ENCODE peak calls at places on chromosomes 4 and X, in four cellular contexts. H is HCT116, M is IMR-90, P is H9. Y is an unnamed sample.

GRCh38 chr4:186712690-186713089 is 11.0 kb downstream of the FAT1 start:
- DNase-seq in H (no peak), M (no peak), P (no peak), Y (no peak)

GRCh38 chrX:72131317-72132294 is at the start of gene RTL5:
- DNase-seq in H (peak; percentile 63), M (peak; percentile 85), P (peak; percentile 72), Y (peak; percentile 81)

GRCh38 chrX:69109706-69110635 is 55.3 kb downstream of the PJA1 start:
- DNase-seq in H (peak; percentile 28), M (peak; percentile 73), P (peak; percentile 33), Y (peak; percentile 41)

GRCh38 chr4:138186264-138186663 is 55.9 kb downstream of the SLC7A11 start:
- DNase-seq in H (no peak), M (no peak), P (no peak), Y (no peak)

GRCh38 chr4:85707591-85707990 is 232.6 kb downstream of the ARHGAP24 start:
- DNase-seq in H (no peak), M (no peak), P (no peak), Y (no peak)

GRCh38 chrX:24298191-24298590 is 15.7 kb downstream of the SUPT20HL2 start:
- DNase-seq in H (no peak), M (peak; percentile 4), P (peak; percentile 45), Y (peak; percentile 6)

GRCh38 chr4:13176603-13177190 is 307.4 kb downstream of the RAB28 start:
- DNase-seq in H (no peak), M (no peak), P (no peak), Y (no peak)

GRCh38 chr4:39305902-39306677 is 60.1 kb downstream of the RFC1 start:
- DNase-seq in H (no peak), M (no peak), P (no peak), Y (peak; percentile 22)

GRCh38 chr4:177108708-177109107 is 201.0 kb upstream of the NEIL3 start:
- DNase-seq in H (no peak), M (peak; percentile 68), P (no peak), Y (peak; percentile 17)

GRCh38 chr4:40749717-40750460 is at the start of gene NSUN7:
- DNase-seq in H (no peak), M (no peak), P (peak; percentile 96), Y (peak; percentile 46)

GRCh38 chr4:159003420-159004253 is 99.2 kb upstream of the RAPGEF2 start:
- DNase-seq in H (no peak), M (peak; percentile 44), P (no peak), Y (peak; percentile 62)

GRCh38 chrX:68761086-68761485 is 67.7 kb upstream of the EFNB1 start:
- DNase-seq in H (no peak), M (no peak), P (peak; percentile 1), Y (no peak)

GRCh38 chrX:136879001-136879667 is 1.4 kb downstream of the RBMX start:
- DNase-seq in H (no peak), M (no peak), P (no peak), Y (no peak)

GRCh38 chrX:139518475-139518874 is 12.1 kb upstream of the F9 start:
- DNase-seq in H (no peak), M (no peak), P (no peak), Y (no peak)
- H2AFZ ChIP-seq in H (no peak overlapping the region), M (no peak overlapping the region), P (no peak overlapping the region), Y (no peak overlapping the region)

GRCh38 chr4:119087121-119087520 is 48.5 kb upstream of the MYOZ2 start:
- DNase-seq in H (no peak), M (no peak), P (no peak), Y (no peak)
- TF ChIP-seq CTCF in H (peak; percentile 38), M (peak; percentile 25), P (no peak), Y (peak; percentile 4)

GRCh38 chrX:19867938-19868337 is 19.5 kb downstream of the SH3KBP1 start:
- DNase-seq in H (no peak), M (no peak), P (no peak), Y (no peak)
- H3K9ac ChIP-seq in H (no peak overlapping the region), M (no peak overlapping the region), P (no peak overlapping the region), Y (no peak overlapping the region)

DNA sequence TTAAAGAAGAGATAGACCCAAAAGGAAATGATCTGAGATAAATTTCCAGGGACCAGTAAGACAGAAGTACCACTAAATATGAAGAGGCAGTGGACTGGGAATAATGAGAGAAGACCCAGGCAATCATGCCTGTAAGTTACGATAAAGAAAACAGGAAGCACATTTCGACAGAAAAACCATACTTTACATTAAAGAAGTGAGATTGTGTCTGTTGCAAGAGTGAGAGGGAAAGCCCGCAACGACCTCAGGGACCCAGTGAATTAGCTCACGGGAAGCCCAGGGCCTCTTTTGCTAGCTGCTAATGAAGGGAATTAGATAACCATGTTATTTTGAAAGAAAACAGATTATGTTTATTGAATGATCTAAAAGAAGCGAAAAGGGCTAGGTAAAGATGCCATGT is 28.9 kb upstream of the ACSL1 start:
- DNase-seq in H (no peak), M (no peak), P (no peak), Y (no peak)
- H2AFZ ChIP-seq in H (no peak overlapping the region), M (no peak overlapping the region), P (no peak overlapping the region), Y (no peak overlapping the region)

GRCh38 chrX:76127341-76127740 is 45.5 kb upstream of the PBDC1 start:
- DNase-seq in H (no peak), M (no peak), P (no peak), Y (no peak)
- TF ChIP-seq CTCF in H (no peak), M (no peak), P (peak; percentile 27), Y (no peak)

GRCh38 chr4:53477666-53478065 is 100.2 kb downstream of the FIP1L1 start:
- DNase-seq in H (no peak), M (peak; percentile 28), P (no peak), Y (no peak)
- H3K9ac ChIP-seq in H (no peak overlapping the region), M (peak overlapping the region; percentile 27), P (no peak overlapping the region), Y (no peak overlapping the region)

GRCh38 chrX:40108959-40109287 is 11.2 kb upstream of the BCOR start:
- DNase-seq in H (no peak), M (peak; percentile 76), P (peak; percentile 63), Y (peak; percentile 63)

GRCh38 chrX:40107291-40108083 is 9.7 kb upstream of the BCOR start:
- DNase-seq in H (peak; percentile 77), M (no peak), P (peak; percentile 79), Y (no peak)

GRCh38 chrX:40109288-40110008 is 11.7 kb upstream of the BCOR start:
- DNase-seq in H (no peak), M (peak; percentile 55), P (peak; percentile 73), Y (no peak)

GRCh38 chrX:40106677-40107290 is 9.0 kb upstream of the BCOR start:
- DNase-seq in H (no peak), M (no peak), P (peak; percentile 82), Y (no peak)

DNA sequence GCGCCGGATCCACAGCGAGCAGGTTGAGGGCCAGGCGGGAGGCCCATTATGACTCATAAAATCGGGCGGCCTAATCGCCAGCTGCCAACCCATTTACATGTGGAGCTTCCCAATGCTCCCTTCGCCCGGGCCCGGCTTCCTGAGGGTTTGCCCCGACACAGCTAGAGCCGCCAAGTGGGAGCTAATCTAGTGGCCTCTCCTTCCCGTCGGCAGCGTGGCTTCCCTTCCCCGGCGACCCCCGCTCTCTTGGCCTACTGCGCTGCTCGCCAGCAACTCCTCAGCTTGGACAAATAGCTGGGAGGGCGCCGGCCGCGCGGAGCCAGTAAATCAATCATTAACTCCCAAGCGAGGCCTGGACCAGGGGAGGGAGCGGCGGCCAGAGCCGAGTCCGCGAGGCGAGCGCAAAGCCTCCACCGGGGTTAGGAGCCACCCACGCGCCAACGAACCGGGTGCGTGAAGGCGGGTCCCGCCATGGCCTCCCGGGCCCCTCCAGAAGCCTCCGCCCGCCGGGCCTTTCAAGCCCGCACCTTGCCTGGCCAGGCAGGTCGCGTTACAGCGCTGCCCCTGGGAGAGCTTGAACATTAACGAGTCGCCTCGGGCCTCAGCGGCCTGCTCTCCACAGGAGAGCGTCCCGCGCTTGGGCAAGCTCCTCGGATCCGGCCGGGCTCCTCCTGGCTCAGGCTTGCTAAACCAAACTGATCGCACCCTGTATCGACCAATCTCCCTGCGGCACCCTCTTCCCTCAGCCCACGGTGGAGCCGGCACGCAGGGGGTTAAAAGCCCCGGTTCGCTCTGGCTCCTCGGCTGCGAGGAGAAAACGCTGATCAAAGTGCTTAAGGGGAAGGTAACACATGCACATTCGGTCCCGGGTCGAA is 10.6 kb upstream of the BCOR start:
- DNase-seq in H (no peak), M (no peak), P (peak; percentile 77), Y (no peak)
- H2AFZ ChIP-seq in H (no peak overlapping the region), M (peak overlapping the region; percentile 83), P (no peak overlapping the region), Y (peak overlapping the region; percentile 47)

GRCh38 chrX:104420907-104421306 is 145.1 kb upstream of the IL1RAPL2 start:
- DNase-seq in H (no peak), M (no peak), P (no peak), Y (no peak)

GRCh38 chrX:104419211-104419610 is 146.8 kb upstream of the IL1RAPL2 start:
- DNase-seq in H (no peak), M (no peak), P (no peak), Y (peak; percentile 77)

DNA sequence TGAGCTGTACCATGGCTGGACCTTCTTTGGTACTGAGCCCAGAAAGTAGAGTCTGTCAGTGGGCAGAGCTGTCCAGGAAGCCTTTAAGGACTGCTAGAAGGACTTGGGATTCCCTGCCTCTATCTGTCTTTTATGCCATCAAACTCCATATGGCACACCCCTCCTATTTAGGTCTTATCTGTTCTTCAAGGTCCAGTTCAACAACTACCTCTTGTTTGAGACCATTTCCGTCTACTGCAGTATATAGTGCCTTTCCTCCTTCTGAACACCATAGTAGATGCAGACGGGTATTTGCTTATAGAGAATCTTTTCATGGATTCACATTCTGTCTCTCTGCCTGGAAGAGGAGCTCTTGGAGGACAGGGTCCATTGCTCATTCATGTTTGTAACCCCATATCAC is 146.1 kb upstream of the IL1RAPL2 start:
- DNase-seq in H (no peak), M (no peak), P (no peak), Y (no peak)
- TF ChIP-seq CTCF in H (no peak), M (no peak), P (no peak), Y (no peak)

DNA sequence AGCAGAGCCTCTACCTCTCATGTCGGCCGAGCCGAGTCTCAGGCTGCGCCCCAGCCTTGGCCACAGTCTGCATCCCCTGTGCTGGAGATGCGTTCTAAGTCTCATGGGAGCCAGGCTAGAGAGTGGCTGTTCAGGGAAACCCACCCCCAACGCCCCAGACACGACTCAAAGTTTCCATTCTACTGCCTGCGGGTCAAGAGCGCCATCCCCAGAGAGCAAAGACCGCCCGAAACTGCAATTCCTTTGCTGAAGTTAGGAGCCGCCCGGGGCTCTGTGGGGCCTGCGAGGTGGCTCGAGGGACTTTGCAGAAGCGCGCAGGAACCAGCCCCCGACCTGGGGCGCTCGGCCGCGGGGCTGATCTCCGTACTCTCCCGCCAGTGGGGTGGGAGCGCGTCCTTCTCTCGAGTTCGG is 10.0 kb upstream of the ELF4 start:
- DNase-seq in H (no peak), M (no peak), P (peak; percentile 57), Y (no peak)
- H3K9ac ChIP-seq in H (peak overlapping the region; percentile 59), M (no peak overlapping the region), P (no peak overlapping the region), Y (peak overlapping the region; percentile 67)

Y was measured in astrocyte.